ENCODE peak calls at places on chromosomes 4 and X, in five cellular contexts. F is NCI-H1048, W is NAMALWA, L is ELR, X is naive B cell. P is an unnamed sample.

GRCh38 chrX:23505531-23506303 is 161.6 kb upstream of the PRDX4 start:
- DNase-seq in F (no peak), W (no peak), L (no peak), X (no peak), P (no peak)

GRCh38 chr4:47500776-47501175 is 15.7 kb downstream of the ATP10D start:
- DNase-seq in F (no peak), W (no peak), L (no peak), X (no peak), P (no peak)

GRCh38 chrX:48468693-48469691 is 1.1 kb downstream of the SLC38A5 start:
- DNase-seq in F (no peak), W (peak), L (no peak), X (no peak), P (peak)

GRCh38 chr4:141347738-141348524 is 127.2 kb downstream of the ZNF330 start:
- DNase-seq in F (no peak), W (no peak), L (peak), X (no peak), P (no peak)

GRCh38 chr4:27000820-27001219 is 140.2 kb downstream of the STIM2 start:
- DNase-seq in F (no peak), W (peak), L (peak), X (peak), P (no peak)

GRCh38 chr4:83753260-83753659 is 217.4 kb downstream of the GPAT3 start:
- DNase-seq in F (no peak), W (no peak), L (peak), X (no peak), P (no peak)

GRCh38 chr4:38409852-38410251 is 254.1 kb upstream of the KLF3 start:
- DNase-seq in F (no peak), W (no peak), L (no peak), X (no peak), P (no peak)

GRCh38 chrX:149497626-149498025 is 7.5 kb downstream of the IDS start:
- DNase-seq in F (no peak), W (no peak), L (peak), X (no peak), P (no peak)

GRCh38 chr4:39446483-39446841 is 12.3 kb downstream of the RPL9 start:
- DNase-seq in F (no peak), W (no peak), L (no peak), X (no peak), P (no peak)

GRCh38 chr4:142741995-142742394 is 104.1 kb downstream of the INPP4B start:
- DNase-seq in F (no peak), W (no peak), L (peak), X (no peak), P (no peak)

GRCh38 chrX:154444001-154444754 is at the start of gene FAM50A:
- DNase-seq in F (peak), W (peak), L (peak), X (peak), P (no peak)

GRCh38 chr4:152659806-152660205 is 20.0 kb downstream of the TMEM154 start:
- DNase-seq in F (no peak), W (no peak), L (no peak), X (no peak), P (no peak)

P was measured in HL-60.